ENCODE peak calls at places on chromosomes 3 and 15, in four cellular contexts. U, I, S and V are unnamed samples.

GRCh38 chr3:192183109-192183508 is 544.2 kb downstream of the FGF12 start:
- DNase-seq in U (no peak), I (no peak), S (no peak), V (no peak)

GRCh38 chr3:114714957-114715356 is 421.1 kb downstream of the TIGIT start:
- DNase-seq in U (no peak), I (no peak), S (no peak), V (no peak)

GRCh38 chr15:90839187-90840071 is 29.0 kb upstream of the FURIN start:
- DNase-seq in U (no peak), I (no peak), S (peak), V (no peak)

GRCh38 chr15:69604050-69604378 is 151.4 kb downstream of the RPLP1 start:
- DNase-seq in U (no peak), I (peak), S (peak), V (no peak)

GRCh38 chr3:126110431-126111125 is 26.7 kb upstream of the SLC41A3 start:
- DNase-seq in U (no peak), I (no peak), S (no peak), V (no peak)

GRCh38 chr15:52004806-52005205 is 14.2 kb upstream of the MAPK6 start:
- DNase-seq in U (no peak), I (no peak), S (peak), V (no peak)

GRCh38 chr15:83854950-83855707 is 201.2 kb downstream of the ADAMTSL3 start:
- DNase-seq in U (no peak), I (no peak), S (no peak), V (no peak)

GRCh38 chr3:19013879-19014278 is 134.4 kb upstream of the KCNH8 start:
- DNase-seq in U (no peak), I (no peak), S (no peak), V (no peak)

GRCh38 chr15:73268457-73268856 is 100.3 kb downstream of the HCN4 start:
- DNase-seq in U (no peak), I (no peak), S (no peak), V (no peak)

GRCh38 chr15:75531041-75531450 is 48.1 kb downstream of the PTPN9 start:
- DNase-seq in U (no peak), I (no peak), S (peak), V (no peak)

GRCh38 chr15:78105541-78106241 is 13.3 kb downstream of the SH2D7 start:
- DNase-seq in U (peak), I (no peak), S (no peak), V (no peak)

GRCh38 chr15:100918690-100919480 is at the start of gene LRRK1:
- DNase-seq in U (peak), I (no peak), S (peak), V (no peak)

GRCh38 chr15:46344115-46344749 is 709.4 kb downstream of the SQOR start:
- DNase-seq in U (no peak), I (no peak), S (no peak), V (no peak)

GRCh38 chr15:43511012-43511885 is 6.2 kb upstream of the MAP1A start:
- DNase-seq in U (no peak), I (peak), S (no peak), V (no peak)

GRCh38 chr3:52484680-52485461 is 10.3 kb upstream of the STAB1 start:
- DNase-seq in U (no peak), I (no peak), S (no peak), V (no peak)

GRCh38 chr3:187746479-187747335 is 1.4 kb upstream of the BCL6 start:
- DNase-seq in U (no peak), I (no peak), S (peak), V (no peak)

GRCh38 chr3:188948658-188949400 is 222.9 kb upstream of the TPRG1 start:
- DNase-seq in U (peak), I (peak), S (peak), V (peak)

GRCh38 chr15:56411122-56411749 is 46.0 kb downstream of the TEX9 start:
- DNase-seq in U (no peak), I (no peak), S (no peak), V (no peak)

GRCh38 chr3:49263490-49263889 is 13.5 kb downstream of the C3orf62 start:
- DNase-seq in U (no peak), I (no peak), S (no peak), V (no peak)

GRCh38 chr3:129961142-129961541 is 13.4 kb upstream of the TRH start:
- DNase-seq in U (no peak), I (no peak), S (no peak), V (no peak)

GRCh38 chr15:25177955-25178801 is 223.4 kb downstream of the SNRPN start:
- DNase-seq in U (no peak), I (no peak), S (no peak), V (no peak)

GRCh38 chr3:194224937-194225422 is 89.0 kb downstream of the HES1 start:
- DNase-seq in U (no peak), I (no peak), S (no peak), V (no peak)

GRCh38 chr3:195580733-195581443 is 2.9 kb downstream of the APOD start:
- DNase-seq in U (no peak), I (no peak), S (peak), V (peak)

GRCh38 chr3:126551066-126551838 is 7.5 kb downstream of the C3orf22 start:
- DNase-seq in U (no peak), I (no peak), S (no peak), V (no peak)

GRCh38 chr15:59366368-59367021 is 6.2 kb downstream of the MYO1E start:
- DNase-seq in U (peak), I (no peak), S (no peak), V (no peak)

GRCh38 chr3:188326111-188326510 is 172.2 kb downstream of the LPP start:
- DNase-seq in U (no peak), I (no peak), S (no peak), V (no peak)

GRCh38 chr3:138686771-138687221 is 78.2 kb downstream of the FAIM start:
- DNase-seq in U (peak), I (no peak), S (peak), V (peak)

GRCh38 chr15:57849332-57849731 is 142.8 kb downstream of the POLR2M start:
- DNase-seq in U (no peak), I (no peak), S (peak), V (no peak)

GRCh38 chr3:37017683-37018082 is 24.4 kb downstream of the MLH1 start:
- DNase-seq in U (no peak), I (no peak), S (no peak), V (no peak)

GRCh38 chr3:39724233-39724846 is 85.1 kb upstream of the MYRIP start:
- DNase-seq in U (peak), I (no peak), S (no peak), V (no peak)

GRCh38 chr3:159168788-159169187 is 366.9 kb downstream of the MFSD1 start:
- DNase-seq in U (no peak), I (no peak), S (peak), V (no peak)

GRCh38 chr3:171462224-171462623 is 2.0 kb upstream of the TNIK start:
- DNase-seq in U (no peak), I (no peak), S (no peak), V (no peak)

GRCh38 chr3:126959921-126960603 is 22.9 kb upstream of the PLXNA1 start:
- DNase-seq in U (peak), I (no peak), S (peak), V (no peak)

GRCh38 chr3:107985496-107985895 is 105.3 kb downstream of the CD47 start:
- DNase-seq in U (no peak), I (no peak), S (no peak), V (no peak)

GRCh38 chr3:186783731-186784515 is 546 bp downstream of the EIF4A2 start:
- DNase-seq in U (peak), I (no peak), S (peak), V (no peak)

GRCh38 chr3:44966795-44967278 is 9.1 kb downstream of the ZDHHC3 start:
- DNase-seq in U (no peak), I (peak), S (peak), V (no peak)

GRCh38 chr3:58864480-58864879 is 185.3 kb downstream of the CFAP20DC start:
- DNase-seq in U (peak), I (no peak), S (no peak), V (no peak)

GRCh38 chr15:45664451-45664850 is 29.6 kb downstream of the SQOR start:
- DNase-seq in U (no peak), I (no peak), S (no peak), V (peak)

GRCh38 chr3:26652157-26652556 is 29.6 kb downstream of the LRRC3B start:
- DNase-seq in U (no peak), I (no peak), S (no peak), V (no peak)

GRCh38 chr3:105349988-105350387 is 16.7 kb upstream of the ALCAM start:
- DNase-seq in U (no peak), I (no peak), S (no peak), V (no peak)

GRCh38 chr3:105343991-105344390 is 22.7 kb upstream of the ALCAM start:
- DNase-seq in U (no peak), I (no peak), S (no peak), V (no peak)

GRCh38 chr3:105352976-105353375 is 13.7 kb upstream of the ALCAM start:
- DNase-seq in U (no peak), I (no peak), S (no peak), V (no peak)

GRCh38 chr3:105351821-105352220 is 14.9 kb upstream of the ALCAM start:
- DNase-seq in U (peak), I (no peak), S (peak), V (no peak)

GRCh38 chr3:105347625-105348302 is 18.9 kb upstream of the ALCAM start:
- DNase-seq in U (no peak), I (no peak), S (no peak), V (no peak)
- H3K27ac ChIP-seq in U (no peak), I (no peak), S (no peak), V (no peak)

DNA sequence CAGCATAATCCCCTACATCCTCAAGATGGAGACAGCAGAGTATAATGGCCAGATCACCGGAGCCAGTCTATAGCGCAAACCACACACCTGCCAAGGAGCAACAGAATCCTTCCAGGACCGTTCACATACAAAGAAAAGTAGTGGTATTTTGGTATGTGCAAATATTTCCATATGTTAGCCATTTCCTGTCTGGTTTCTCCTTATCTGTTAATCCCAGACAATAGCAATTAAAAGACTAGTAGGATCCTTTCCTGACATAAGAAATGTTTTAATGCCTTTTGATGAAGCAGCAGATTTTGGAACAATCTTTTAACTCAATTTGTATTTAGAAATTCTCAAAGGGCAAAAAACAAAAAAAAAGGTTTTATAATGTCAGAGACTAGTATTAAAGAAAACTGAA is 22.2 kb downstream of the MRPS25 start:
- DNase-seq in U (peak), I (no peak), S (no peak), V (no peak)
- TF ChIP-seq CTCF in U (no peak), I (no peak), S (no peak), V (no peak)

DNA sequence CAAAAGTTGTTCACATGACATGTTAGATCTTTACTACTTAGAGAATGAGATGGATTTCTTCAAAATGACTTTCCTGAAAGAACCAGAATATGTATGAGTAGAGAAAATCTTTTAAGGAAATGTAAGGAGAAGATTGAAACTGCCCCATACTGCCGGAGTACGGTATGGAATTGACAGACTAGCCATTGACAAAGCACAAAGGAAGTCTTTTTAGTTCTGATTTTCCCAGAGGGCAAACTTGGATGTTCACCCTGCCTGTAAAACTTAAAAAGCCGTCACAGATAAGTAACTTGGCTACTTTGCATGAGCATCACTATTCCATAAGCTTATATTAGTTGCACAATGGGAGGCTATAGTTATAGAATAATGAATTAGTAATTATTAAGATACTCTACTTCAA is 93.8 kb downstream of the NECTIN3 start:
- DNase-seq in U (no peak), I (no peak), S (no peak), V (no peak)
- H3K27ac ChIP-seq in U (no peak), I (no peak), S (no peak), V (no peak)

DNA sequence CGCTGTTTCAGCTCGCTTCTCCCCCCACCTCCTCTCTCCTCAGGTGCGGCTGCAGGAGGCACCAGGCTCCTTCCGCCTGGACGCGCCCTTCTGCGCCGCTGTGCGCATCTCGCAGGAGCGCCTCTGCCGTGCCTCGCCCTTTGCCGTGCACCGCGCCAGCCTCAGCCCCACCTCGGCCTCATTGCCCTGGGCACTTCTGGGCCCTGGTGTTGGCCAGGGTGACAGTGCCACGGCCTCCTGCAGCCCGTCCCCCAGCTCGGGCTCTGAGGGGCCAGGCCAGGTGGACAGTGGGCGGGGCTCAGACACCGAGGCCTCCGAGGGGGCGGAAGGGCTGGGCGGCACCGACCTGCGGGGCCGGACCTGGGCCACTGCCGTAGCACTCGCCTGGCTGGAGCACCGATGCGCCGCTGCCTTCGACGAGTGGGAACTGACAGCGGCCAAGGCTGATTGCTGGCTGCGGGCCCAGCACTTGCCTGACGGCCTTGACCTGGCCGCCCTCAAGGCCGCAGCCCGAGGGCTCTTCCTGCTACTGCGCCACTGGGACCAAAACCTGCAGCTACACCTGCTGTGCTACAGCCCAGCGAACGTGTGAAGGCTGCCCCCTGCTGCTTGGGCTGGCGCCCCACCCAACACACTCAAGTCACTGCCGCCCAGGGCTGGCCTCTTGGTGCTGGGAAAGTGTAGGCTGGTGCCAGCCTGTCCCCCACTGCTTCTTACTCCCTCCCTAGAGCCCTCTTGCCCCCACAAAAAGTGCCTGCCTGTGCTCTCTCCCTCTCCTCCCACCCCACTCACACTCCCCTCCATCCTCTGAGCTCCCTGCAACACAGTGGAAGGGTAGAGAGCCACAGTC is 7.1 kb downstream of the ALG3 start:
- DNase-seq in U (peak), I (no peak), S (no peak), V (no peak)
- TF ChIP-seq CTCF in U (peak), I (peak), S (peak), V (peak)

GRCh38 chr3:11640009-11640673 is 3.6 kb downstream of the VGLL4 start:
- DNase-seq in U (peak), I (no peak), S (no peak), V (no peak)
- H3K27ac ChIP-seq in U (peak), I (no peak), S (peak), V (no peak)